ENCODE peak calls at places on chromosome 22, in four cellular contexts. N, F, K and M are unnamed samples.

GRCh38 chr22:46863794-46864193 is 101.3 kb downstream of the TBC1D22A start:
- DNase-seq in N (no peak), F (no peak), K (no peak), M (no peak)

GRCh38 chr22:17243524-17243923 is 24.3 kb upstream of the ADA2 start:
- DNase-seq in N (no peak), F (no peak), K (no peak), M (no peak)

GRCh38 chr22:27686534-27686933 is 115.0 kb downstream of the MN1 start:
- DNase-seq in N (no peak), F (no peak), K (peak; percentile 20), M (peak; percentile 67)

GRCh38 chr22:22593964-22594656 is 35.0 kb upstream of the PRAME start:
- DNase-seq in N (no peak), F (peak; percentile 10), K (peak; percentile 55), M (peak; percentile 36)

GRCh38 chr22:45879552-45879949 is 97.4 kb downstream of the WNT7B start:
- DNase-seq in N (no peak), F (no peak), K (no peak), M (no peak)

GRCh38 chr22:45224988-45225731 is 15.5 kb downstream of the KIAA0930 start:
- DNase-seq in N (no peak), F (no peak), K (no peak), M (no peak)

GRCh38 chr22:25487508-25487907 is 77.0 kb upstream of the GRK3 start:
- DNase-seq in N (no peak), F (no peak), K (no peak), M (no peak)

GRCh38 chr22:37979782-37980181 is 4.6 kb downstream of the SOX10 start:
- DNase-seq in N (no peak), F (no peak), K (no peak), M (no peak)

GRCh38 chr22:41908409-41909289 is 6.2 kb downstream of the SHISA8 start:
- DNase-seq in N (no peak), F (no peak), K (no peak), M (peak; percentile 8)

GRCh38 chr22:22026157-22026831 is 43.7 kb upstream of the TOP3B start:
- DNase-seq in N (no peak), F (no peak), K (no peak), M (no peak)

GRCh38 chr22:19766506-19767426 is 6.2 kb downstream of the TBX1 start:
- DNase-seq in N (no peak), F (no peak), K (peak; percentile 79), M (no peak)

GRCh38 chr22:35970601-35971417 is 57.8 kb downstream of the RBFOX2 start:
- DNase-seq in N (no peak), F (no peak), K (no peak), M (no peak)

GRCh38 chr22:24554316-24555159 is at the start of gene GUCD1:
- DNase-seq in N (no peak), F (no peak), K (peak; percentile 49), M (no peak)

GRCh38 chr22:47198801-47199251 is 436.4 kb downstream of the TBC1D22A start:
- DNase-seq in N (no peak), F (no peak), K (no peak), M (no peak)

GRCh38 chr22:31378123-31378522 is 21.3 kb upstream of the DRG1 start:
- DNase-seq in N (no peak), F (no peak), K (no peak), M (no peak)